ENCODE peak calls at places on chromosome 19, in nine cellular contexts. G is NCI-H774; L is AG08396; X is SW 1271; Z is germinal center; V is RWPE1; H is stimulated activated CD4-positive, alpha-beta T cell treated with anti-CD3 and anti-CD28 coated beads, Interleukin-4, amount 100 ng/mL, for 48 hours; Y is NCI-H146; O is cardiac muscle cell. I is an unnamed sample.

GRCh38 chr19:35078807-35079206 is 36.8 kb upstream of the FXYD3 start:
- DNase-seq in G (no peak), L (no peak), X (no peak), Z (no peak), V (no peak), H (no peak), Y (no peak), O (no peak), I (no peak)

GRCh38 chr19:53991224-53992113 is at the start of gene CACNG6:
- DNase-seq in G (no peak), L (peak; percentile 64), X (peak; percentile 53), Z (no peak), V (no peak), H (no peak), Y (peak; percentile 58), O (peak; percentile 60), I (no peak)

GRCh38 chr19:10006335-10006708 is 4.0 kb downstream of the COL5A3 start:
- DNase-seq in G (no peak), L (peak; percentile 48), X (no peak), Z (no peak), V (no peak), H (no peak), Y (no peak), O (peak; percentile 70), I (no peak)

GRCh38 chr19:43527860-43528622 is 1.0 kb upstream of the ETHE1 start:
- DNase-seq in G (peak; percentile 48), L (no peak), X (no peak), Z (no peak), V (no peak), H (no peak), Y (no peak), O (no peak), I (no peak)

GRCh38 chr19:3987619-3988371 is 2.5 kb upstream of the EEF2 start:
- DNase-seq in G (peak; percentile 79), L (peak; percentile 90), X (peak; percentile 84), Z (peak; percentile 89), V (peak; percentile 85), H (peak; percentile 85), Y (peak; percentile 84), O (peak; percentile 86), I (peak; percentile 81)

GRCh38 chr19:8638078-8638619 is 7.7 kb downstream of the NFILZ start:
- DNase-seq in G (no peak), L (no peak), X (peak; percentile 33), Z (no peak), V (no peak), H (no peak), Y (no peak), O (peak; percentile 62), I (no peak)

GRCh38 chr19:2536461-2536860 is 60.5 kb downstream of the GADD45B start:
- DNase-seq in G (no peak), L (no peak), X (no peak), Z (no peak), V (no peak), H (no peak), Y (no peak), O (peak; percentile 33), I (no peak)

GRCh38 chr19:50255115-50255514 is 51.7 kb downstream of the MYH14 start:
- DNase-seq in G (no peak), L (no peak), X (no peak), Z (peak; percentile 17), V (no peak), H (no peak), Y (no peak), O (no peak), I (no peak)

GRCh38 chr19:34578173-34578572 is 96.6 kb downstream of the WTIP start:
- DNase-seq in G (no peak), L (no peak), X (no peak), Z (no peak), V (no peak), H (no peak), Y (no peak), O (no peak), I (no peak)

GRCh38 chr19:51029718-51030117 is 3.3 kb upstream of the KLK11 start:
- DNase-seq in G (no peak), L (no peak), X (no peak), Z (no peak), V (no peak), H (no peak), Y (no peak), O (no peak), I (no peak)

GRCh38 chr19:42207767-42208259 is 9.7 kb downstream of the DEDD2 start:
- DNase-seq in G (no peak), L (peak; percentile 90), X (peak; percentile 46), Z (no peak), V (peak; percentile 71), H (no peak), Y (no peak), O (peak; percentile 72), I (no peak)

GRCh38 chr19:18496167-18496979 is 25.5 kb downstream of the ELL start:
- DNase-seq in G (peak; percentile 62), L (peak; percentile 50), X (no peak), Z (no peak), V (peak; percentile 88), H (peak; percentile 45), Y (no peak), O (peak; percentile 43), I (peak; percentile 21)

GRCh38 chr19:10209305-10209704 is 14.6 kb upstream of the DNMT1 start:
- DNase-seq in G (no peak), L (peak; percentile 16), X (no peak), Z (no peak), V (no peak), H (no peak), Y (no peak), O (no peak), I (no peak)

GRCh38 chr19:55581828-55582223 is 1.2 kb upstream of the ZNF579 start:
- DNase-seq in G (no peak), L (no peak), X (no peak), Z (no peak), V (no peak), H (no peak), Y (peak; percentile 75), O (no peak), I (no peak)

GRCh38 chr19:1268392-1269064 is 604 bp upstream of the CIRBP start:
- DNase-seq in G (no peak), L (no peak), X (no peak), Z (no peak), V (no peak), H (no peak), Y (no peak), O (no peak), I (no peak)

GRCh38 chr19:1290245-1290698 is 4.6 kb downstream of the EFNA2 start:
- DNase-seq in G (no peak), L (no peak), X (no peak), Z (no peak), V (no peak), H (no peak), Y (no peak), O (no peak), I (no peak)

I was measured in activated T-cell treated with anti-CD3 and anti-CD28 coated beads for 4 hours.